ENCODE peak calls at places on chromosome 17, in eight cellular contexts. One of them, this sample, is unnamed.

GRCh38 chr17:2212328-2212981 is 91.1 kb downstream of the SMG6 start:
- DNase-seq in kidney glomerular epithelial cell: peak
- DNase-seq in ACHN: peak
- DNase-seq in ELR: peak
- DNase-seq in RCC 7860: peak
- DNase-seq in RWPE1: no peak
- DNase-seq in IMR-90: peak
- DNase-seq in cardiac fibroblast: peak
- DNase-seq in this sample: peak

GRCh38 chr17:78315355-78316114 is 44.3 kb downstream of the SOCS3 start:
- DNase-seq in ELR: peak
- DNase-seq in ACHN: peak
- DNase-seq in RCC 7860: peak
- DNase-seq in kidney glomerular epithelial cell: peak
- DNase-seq in cardiac fibroblast: peak
- DNase-seq in RWPE1: peak
- DNase-seq in IMR-90: peak
- DNase-seq in this sample: peak

GRCh38 chr17:31499771-31500554 is 108.5 kb downstream of the RAB11FIP4 start:
- DNase-seq in RCC 7860: peak
- DNase-seq in kidney glomerular epithelial cell: peak
- DNase-seq in ELR: no peak
- DNase-seq in RWPE1: peak
- DNase-seq in IMR-90: peak
- DNase-seq in ACHN: no peak
- DNase-seq in cardiac fibroblast: no peak
- DNase-seq in this sample: no peak

GRCh38 chr17:10844667-10845387 is 6.9 kb upstream of the PIRT start:
- DNase-seq in ELR: peak
- DNase-seq in cardiac fibroblast: peak
- DNase-seq in kidney glomerular epithelial cell: peak
- DNase-seq in IMR-90: peak
- DNase-seq in RWPE1: peak
- DNase-seq in ACHN: peak
- DNase-seq in RCC 7860: peak
- DNase-seq in this sample: peak

GRCh38 chr17:9330140-9330902 is 245.3 kb downstream of the STX8 start:
- DNase-seq in ACHN: no peak
- DNase-seq in kidney glomerular epithelial cell: no peak
- DNase-seq in IMR-90: no peak
- DNase-seq in RWPE1: no peak
- DNase-seq in cardiac fibroblast: no peak
- DNase-seq in ELR: no peak
- DNase-seq in RCC 7860: no peak
- DNase-seq in this sample: no peak

GRCh38 chr17:82400830-82401229 is 17.3 kb upstream of the HEXD start:
- DNase-seq in IMR-90: no peak
- DNase-seq in kidney glomerular epithelial cell: no peak
- DNase-seq in cardiac fibroblast: no peak
- DNase-seq in ELR: no peak
- DNase-seq in ACHN: no peak
- DNase-seq in RWPE1: no peak
- DNase-seq in RCC 7860: no peak
- DNase-seq in this sample: no peak

GRCh38 chr17:5883775-5884665 is 186.2 kb upstream of the WSCD1 start:
- DNase-seq in RCC 7860: no peak
- DNase-seq in ACHN: no peak
- DNase-seq in ELR: peak
- DNase-seq in cardiac fibroblast: no peak
- DNase-seq in RWPE1: no peak
- DNase-seq in kidney glomerular epithelial cell: no peak
- DNase-seq in IMR-90: no peak
- DNase-seq in this sample: no peak

GRCh38 chr17:63697341-63698286 is 2.3 kb downstream of the LIMD2 start:
- DNase-seq in ACHN: peak
- DNase-seq in ELR: peak
- DNase-seq in IMR-90: no peak
- DNase-seq in RCC 7860: no peak
- DNase-seq in kidney glomerular epithelial cell: no peak
- DNase-seq in cardiac fibroblast: peak
- DNase-seq in RWPE1: peak
- DNase-seq in this sample: peak

GRCh38 chr17:82608816-82609215 is 39.4 kb downstream of the WDR45B start:
- DNase-seq in ACHN: no peak
- DNase-seq in IMR-90: no peak
- DNase-seq in kidney glomerular epithelial cell: no peak
- DNase-seq in ELR: no peak
- DNase-seq in RWPE1: no peak
- DNase-seq in RCC 7860: no peak
- DNase-seq in cardiac fibroblast: no peak
- DNase-seq in this sample: no peak

GRCh38 chr17:10295728-10296343 is 77.0 kb downstream of the MYH13 start:
- DNase-seq in cardiac fibroblast: peak
- DNase-seq in ELR: peak
- DNase-seq in ACHN: peak
- DNase-seq in RWPE1: peak
- DNase-seq in IMR-90: peak
- DNase-seq in RCC 7860: peak
- DNase-seq in kidney glomerular epithelial cell: no peak
- DNase-seq in this sample: peak